ENCODE peak calls at places on chromosomes 7 and 10, in eight cellular contexts. Q is tibial nerve, F is renal cortical epithelial cell, X is A549, P is iPS-NIHi11, V is small intestine, J is prostate gland, U is NAMALWA. Z is an unnamed sample.

GRCh38 chr10:96598841-96599240 is 12.0 kb upstream of the TM9SF3 start:
- DNase-seq in V (peak; percentile 58), P (no peak), F (no peak), J (no peak), U (no peak), X (no peak), Q (no peak), Z (no peak)

GRCh38 chr7:134992626-134993179 is 6.4 kb downstream of the AGBL3 start:
- DNase-seq in P (no peak), V (no peak), F (peak; percentile 41), Q (no peak), X (no peak), J (no peak), U (no peak), Z (no peak)

GRCh38 chr7:50166997-50167961 is 74.2 kb upstream of the ZPBP start:
- DNase-seq in J (no peak), X (no peak), U (peak; percentile 47), Q (no peak), P (no peak), V (no peak), F (no peak), Z (peak; percentile 48)

GRCh38 chr7:150955519-150956394 is 22.4 kb downstream of the KCNH2 start:
- DNase-seq in F (peak; percentile 7), U (no peak), P (peak; percentile 86), V (no peak), J (no peak), X (no peak), Q (no peak), Z (no peak)

GRCh38 chr10:132465193-132465888 is 68.3 kb downstream of the PWWP2B start:
- DNase-seq in Q (no peak), V (peak; percentile 79), J (no peak), X (no peak), U (no peak), F (no peak), P (no peak), Z (no peak)

GRCh38 chr10:102603946-102604345 is 40.3 kb upstream of the TRIM8 start:
- DNase-seq in J (no peak), U (no peak), F (no peak), V (no peak), X (no peak), P (no peak), Q (no peak), Z (no peak)

GRCh38 chr10:97827778-97828291 is 21.8 kb upstream of the GOLGA7B start:
- DNase-seq in P (no peak), X (no peak), V (no peak), Q (no peak), F (no peak), J (no peak), U (no peak), Z (no peak)

GRCh38 chr7:117666019-117666418 is 186.2 kb downstream of the CFTR start:
- DNase-seq in X (peak; percentile 40), J (no peak), P (no peak), U (no peak), F (peak; percentile 87), Q (no peak), V (no peak), Z (no peak)

GRCh38 chr7:147708871-147709270 is 881.7 kb upstream of the C7orf33 start:
- DNase-seq in V (no peak), P (no peak), Q (no peak), U (no peak), X (no peak), J (no peak), F (no peak), Z (no peak)

GRCh38 chr10:118812393-118812740 is 57.6 kb upstream of the CACUL1 start:
- DNase-seq in J (no peak), P (peak; percentile 42), F (no peak), X (no peak), U (no peak), Q (no peak), V (no peak), Z (no peak)

GRCh38 chr10:1567742-1568495 is 169.4 kb downstream of the ADARB2 start:
- DNase-seq in U (no peak), Q (no peak), X (no peak), V (no peak), F (no peak), J (no peak), P (no peak), Z (no peak)

GRCh38 chr10:66654861-66655260 is 271.0 kb upstream of the LRRTM3 start:
- DNase-seq in X (no peak), V (no peak), F (no peak), Q (no peak), J (no peak), P (no peak), U (no peak), Z (no peak)

GRCh38 chr7:69871213-69871885 is 273.1 kb downstream of the AUTS2 start:
- DNase-seq in X (peak; percentile 44), V (no peak), J (no peak), Q (no peak), U (no peak), F (peak; percentile 78), P (no peak), Z (no peak)

GRCh38 chr7:16889305-16889704 is 7.5 kb upstream of the AGR3 start:
- DNase-seq in F (no peak), X (no peak), P (no peak), J (no peak), V (no peak), Q (no peak), U (no peak), Z (no peak)

GRCh38 chr7:126157391-126157790 is 1095.3 kb downstream of the GRM8 start:
- DNase-seq in Q (no peak), J (no peak), V (no peak), U (no peak), F (no peak), X (no peak), P (no peak), Z (no peak)

GRCh38 chr10:62853710-62854109 is 37.5 kb upstream of the EGR2 start:
- DNase-seq in X (no peak), U (no peak), Q (no peak), J (no peak), V (no peak), P (no peak), F (no peak), Z (no peak)

GRCh38 chr7:151386301-151387160 is 23.3 kb downstream of the WDR86 start:
- DNase-seq in X (no peak), P (no peak), U (no peak), F (no peak), J (no peak), Q (no peak), V (no peak), Z (no peak)

GRCh38 chr10:93039721-93040120 is 20.9 kb upstream of the CYP26C1 start:
- DNase-seq in P (peak; percentile 56), U (peak; percentile 74), X (no peak), F (peak; percentile 21), V (peak; percentile 39), Q (no peak), J (no peak), Z (peak; percentile 24)

GRCh38 chr10:6321880-6322279 is 119.1 kb downstream of the PFKFB3 start:
- DNase-seq in V (no peak), Q (no peak), F (peak; percentile 68), X (no peak), P (no peak), U (no peak), J (no peak), Z (no peak)

GRCh38 chr10:99768430-99769011 is 13.9 kb upstream of the ABCC2 start:
- DNase-seq in X (no peak), Q (no peak), U (no peak), J (no peak), V (no peak), F (no peak), P (no peak), Z (no peak)